ENCODE peak calls at places on chromosomes 6 and 20, in nine cellular contexts. V is stimulated activated CD4-positive, alpha-beta T cell treated with anti-CD3 and anti-CD28 coated beads, Interleukin-1b, Interleukin-23, amount 100 ng/mL, for 24 hours; A is A549; R is mammary epithelial cell; O is activated CD4-positive, alpha-beta T cell treated with anti-CD3 and anti-CD28 coated beads for 48 hours; C is head of caudate nucleus; K is adipocyte; D is NCI-H146; T is effector CD4-positive, alpha-beta T cell. N is an unnamed sample.

GRCh38 chr20:1876217-1876921 is 18.8 kb upstream of the SIRPA start:
- DNase-seq in R (peak; percentile 75), C (no peak), K (no peak), D (peak; percentile 31), A (peak; percentile 31), T (no peak), O (peak; percentile 17), V (no peak), N (peak; percentile 61)

GRCh38 chr6:42819803-42820508 is 38.1 kb downstream of the BICRAL start:
- DNase-seq in A (peak; percentile 9), R (no peak), C (no peak), D (peak; percentile 65), K (peak; percentile 27), V (no peak), O (no peak), T (no peak), N (no peak)

GRCh38 chr20:52236292-52236691 is 44.7 kb upstream of the ZFP64 start:
- DNase-seq in T (no peak), O (no peak), C (no peak), D (no peak), A (no peak), R (no peak), V (no peak), K (no peak), N (no peak)

GRCh38 chr6:11218827-11219826 is 13.3 kb downstream of the NEDD9 start:
- DNase-seq in C (peak; percentile 35), K (no peak), D (no peak), A (peak; percentile 93), O (peak; percentile 57), V (no peak), T (no peak), R (no peak), N (peak; percentile 87)

GRCh38 chr6:127201321-127201720 is 65.3 kb upstream of the RNF146 start:
- DNase-seq in A (no peak), T (no peak), K (peak; percentile 74), V (no peak), C (no peak), O (no peak), D (no peak), R (peak; percentile 28), N (peak; percentile 61)

GRCh38 chr6:170456334-170456733 is 96.8 kb downstream of the PSMB1 start:
- DNase-seq in O (no peak), V (no peak), R (no peak), C (no peak), D (no peak), A (no peak), K (no peak), T (no peak), N (no peak)

GRCh38 chr6:27791182-27791939 is 120.8 kb downstream of the OR2B2 start:
- DNase-seq in T (no peak), V (no peak), C (peak; percentile 71), A (peak; percentile 86), O (peak; percentile 77), K (peak; percentile 88), R (peak; percentile 85), D (peak; percentile 81), N (peak; percentile 89)

GRCh38 chr20:41748051-41748450 is 129.9 kb upstream of the CHD6 start:
- DNase-seq in O (no peak), V (no peak), D (no peak), T (no peak), C (no peak), A (no peak), R (no peak), K (no peak), N (no peak)

GRCh38 chr20:1652960-1653359 is 4.6 kb downstream of the SIRPG start:
- DNase-seq in T (no peak), K (no peak), V (no peak), D (no peak), O (no peak), R (no peak), A (no peak), C (no peak), N (no peak)

GRCh38 chr6:136788069-136788902 is 4.0 kb downstream of the MAP3K5 start:
- DNase-seq in D (no peak), O (peak; percentile 20), A (no peak), V (no peak), R (peak; percentile 73), T (peak; percentile 11), K (peak; percentile 84), C (no peak), N (peak; percentile 42)

GRCh38 chr6:17156112-17156921 is 54.5 kb downstream of the STMND1 start:
- DNase-seq in R (peak; percentile 49), K (peak; percentile 92), D (peak; percentile 58), T (peak; percentile 65), V (peak; percentile 37), A (peak; percentile 80), O (peak; percentile 66), C (peak; percentile 85), N (peak; percentile 74)

N was measured in kidney tubule cell.